ENCODE peak calls at places on chromosome 15, in nine cellular contexts. One of them, this sample, is unnamed. For H3K4me1, the result is how much of the 10 kb centered on the place peaks cover.

GRCh38 chr15:101038327-101039003 is 119.3 kb downstream of the LRRK1 start:
- DNase-seq in H9: peak
- DNase-seq in gastrocnemius medialis: no peak
- DNase-seq in hepatocyte: no peak
- DNase-seq in kidney: no peak
- DNase-seq in psoas muscle: no peak
- DNase-seq in upper lobe of right lung: no peak
- DNase-seq in thyroid gland: no peak
- DNase-seq in PC-9: no peak
- DNase-seq in this sample: no peak

GRCh38 chr15:75684648-75685047 is 28.0 kb downstream of the CSPG4 start:
- DNase-seq in H9: no peak
- DNase-seq in gastrocnemius medialis: no peak
- DNase-seq in hepatocyte: no peak
- DNase-seq in kidney: no peak
- DNase-seq in psoas muscle: no peak
- DNase-seq in upper lobe of right lung: no peak
- DNase-seq in thyroid gland: no peak
- DNase-seq in PC-9: no peak
- DNase-seq in this sample: no peak

GRCh38 chr15:74482661-74483060 is 21.7 kb upstream of the UBL7 start:
- DNase-seq in H9: peak
- DNase-seq in gastrocnemius medialis: no peak
- DNase-seq in hepatocyte: no peak
- DNase-seq in kidney: no peak
- DNase-seq in psoas muscle: no peak
- DNase-seq in upper lobe of right lung: no peak
- DNase-seq in thyroid gland: no peak
- DNase-seq in PC-9: no peak
- DNase-seq in this sample: no peak

GRCh38 chr15:70311821-70312220 is 214.1 kb upstream of the TLE3 start:
- DNase-seq in H9: no peak
- DNase-seq in gastrocnemius medialis: no peak
- DNase-seq in hepatocyte: no peak
- DNase-seq in kidney: no peak
- DNase-seq in psoas muscle: no peak
- DNase-seq in upper lobe of right lung: no peak
- DNase-seq in thyroid gland: no peak
- DNase-seq in PC-9: no peak
- DNase-seq in this sample: no peak

GRCh38 chr15:72313448-72313840 is 6.5 kb downstream of the CELF6 start:
- DNase-seq in H9: peak
- DNase-seq in gastrocnemius medialis: no peak
- DNase-seq in hepatocyte: no peak
- DNase-seq in kidney: no peak
- DNase-seq in psoas muscle: no peak
- DNase-seq in upper lobe of right lung: no peak
- DNase-seq in thyroid gland: no peak
- DNase-seq in PC-9: no peak
- DNase-seq in this sample: no peak

GRCh38 chr15:95975212-95975611 is 355.3 kb upstream of the NR2F2 start:
- DNase-seq in H9: no peak
- DNase-seq in gastrocnemius medialis: no peak
- DNase-seq in hepatocyte: no peak
- DNase-seq in kidney: no peak
- DNase-seq in psoas muscle: no peak
- DNase-seq in upper lobe of right lung: no peak
- DNase-seq in thyroid gland: no peak
- DNase-seq in PC-9: no peak
- DNase-seq in this sample: no peak

GRCh38 chr15:48927181-48927580 is 36.5 kb downstream of the SHC4 start:
- DNase-seq in H9: no peak
- DNase-seq in gastrocnemius medialis: no peak
- DNase-seq in hepatocyte: no peak
- DNase-seq in kidney: no peak
- DNase-seq in psoas muscle: no peak
- DNase-seq in upper lobe of right lung: no peak
- DNase-seq in thyroid gland: no peak
- DNase-seq in PC-9: no peak
- DNase-seq in this sample: no peak

GRCh38 chr15:66415321-66415720 is 28.6 kb downstream of the MAP2K1 start:
- DNase-seq in H9: no peak
- DNase-seq in gastrocnemius medialis: no peak
- DNase-seq in hepatocyte: no peak
- DNase-seq in kidney: no peak
- DNase-seq in psoas muscle: no peak
- DNase-seq in upper lobe of right lung: no peak
- DNase-seq in thyroid gland: no peak
- DNase-seq in PC-9: no peak
- DNase-seq in this sample: no peak

GRCh38 chr15:35445891-35446290 is 100.1 kb downstream of the DPH6 start:
- DNase-seq in H9: no peak
- DNase-seq in gastrocnemius medialis: no peak
- DNase-seq in hepatocyte: no peak
- DNase-seq in kidney: no peak
- DNase-seq in psoas muscle: no peak
- DNase-seq in upper lobe of right lung: no peak
- DNase-seq in thyroid gland: no peak
- DNase-seq in PC-9: no peak
- DNase-seq in this sample: no peak

GRCh38 chr15:96160269-96160668 is 170.2 kb upstream of the NR2F2 start:
- DNase-seq in H9: no peak
- DNase-seq in gastrocnemius medialis: no peak
- DNase-seq in hepatocyte: peak
- DNase-seq in kidney: peak
- DNase-seq in psoas muscle: peak
- DNase-seq in upper lobe of right lung: no peak
- DNase-seq in thyroid gland: peak
- DNase-seq in PC-9: no peak
- DNase-seq in this sample: peak

GRCh38 chr15:69031013-69032001 is 16.8 kb downstream of the NOX5 start:
- DNase-seq in H9: peak
- DNase-seq in gastrocnemius medialis: no peak
- DNase-seq in hepatocyte: peak
- DNase-seq in kidney: peak
- DNase-seq in psoas muscle: peak
- DNase-seq in upper lobe of right lung: peak
- DNase-seq in thyroid gland: peak
- DNase-seq in PC-9: no peak
- DNase-seq in this sample: peak

GRCh38 chr15:29331669-29332068 is 62.0 kb upstream of the NSMCE3 start:
- DNase-seq in H9: no peak
- DNase-seq in gastrocnemius medialis: no peak
- DNase-seq in hepatocyte: no peak
- DNase-seq in kidney: no peak
- DNase-seq in psoas muscle: no peak
- DNase-seq in upper lobe of right lung: no peak
- DNase-seq in thyroid gland: no peak
- DNase-seq in PC-9: no peak
- DNase-seq in this sample: no peak

GRCh38 chr15:73026496-73027054 is 25.7 kb upstream of the NEO1 start:
- DNase-seq in H9: no peak
- DNase-seq in gastrocnemius medialis: no peak
- DNase-seq in hepatocyte: no peak
- DNase-seq in kidney: no peak
- DNase-seq in psoas muscle: no peak
- DNase-seq in upper lobe of right lung: no peak
- DNase-seq in thyroid gland: no peak
- DNase-seq in PC-9: no peak
- DNase-seq in this sample: no peak

GRCh38 chr15:31435256-31435781 is 108.7 kb downstream of the KLF13 start:
- DNase-seq in H9: peak
- DNase-seq in gastrocnemius medialis: peak
- DNase-seq in hepatocyte: peak
- DNase-seq in kidney: peak
- DNase-seq in psoas muscle: peak
- DNase-seq in upper lobe of right lung: peak
- DNase-seq in thyroid gland: peak
- DNase-seq in PC-9: no peak
- DNase-seq in this sample: peak

GRCh38 chr15:86555939-86556725 is 476.5 kb downstream of the AGBL1 start:
- DNase-seq in H9: no peak
- DNase-seq in gastrocnemius medialis: no peak
- DNase-seq in hepatocyte: peak
- DNase-seq in kidney: no peak
- DNase-seq in psoas muscle: no peak
- DNase-seq in upper lobe of right lung: no peak
- DNase-seq in thyroid gland: no peak
- DNase-seq in PC-9: no peak
- DNase-seq in this sample: peak

GRCh38 chr15:93467327-93467726 is 378.3 kb upstream of the RGMA start:
- DNase-seq in H9: no peak
- DNase-seq in gastrocnemius medialis: peak
- DNase-seq in hepatocyte: no peak
- DNase-seq in kidney: no peak
- DNase-seq in psoas muscle: peak
- DNase-seq in upper lobe of right lung: no peak
- DNase-seq in thyroid gland: peak
- DNase-seq in PC-9: no peak
- DNase-seq in this sample: no peak

GRCh38 chr15:74535388-74536084 is 5.5 kb upstream of the ARID3B start:
- DNase-seq in H9: no peak
- DNase-seq in gastrocnemius medialis: no peak
- DNase-seq in hepatocyte: no peak
- DNase-seq in kidney: no peak
- DNase-seq in psoas muscle: no peak
- DNase-seq in upper lobe of right lung: no peak
- DNase-seq in thyroid gland: no peak
- DNase-seq in PC-9: no peak
- DNase-seq in this sample: no peak

GRCh38 chr15:58410353-58410752 is 21.4 kb upstream of the LIPC start:
- DNase-seq in H9: no peak
- DNase-seq in gastrocnemius medialis: no peak
- DNase-seq in hepatocyte: no peak
- DNase-seq in kidney: no peak
- DNase-seq in psoas muscle: no peak
- DNase-seq in upper lobe of right lung: no peak
- DNase-seq in thyroid gland: peak
- DNase-seq in PC-9: no peak
- DNase-seq in this sample: peak

GRCh38 chr15:77415450-77416448 is 4.2 kb downstream of the PEAK1 start:
- DNase-seq in H9: no peak
- DNase-seq in gastrocnemius medialis: peak
- DNase-seq in hepatocyte: no peak
- DNase-seq in kidney: no peak
- DNase-seq in psoas muscle: peak
- DNase-seq in upper lobe of right lung: no peak
- DNase-seq in thyroid gland: peak
- DNase-seq in PC-9: no peak
- DNase-seq in this sample: no peak

GRCh38 chr15:63900306-63900705 is 66.6 kb upstream of the HERC1 start:
- DNase-seq in H9: no peak
- DNase-seq in gastrocnemius medialis: no peak
- DNase-seq in hepatocyte: no peak
- DNase-seq in kidney: no peak
- DNase-seq in psoas muscle: no peak
- DNase-seq in upper lobe of right lung: no peak
- DNase-seq in thyroid gland: no peak
- DNase-seq in PC-9: no peak
- DNase-seq in this sample: no peak
- H3K4me1 ChIP-seq in H9: under half
- H3K4me1 ChIP-seq in gastrocnemius medialis: under half
- H3K4me1 ChIP-seq in hepatocyte: under half
- H3K4me1 ChIP-seq in kidney: under half
- H3K4me1 ChIP-seq in psoas muscle: under half
- H3K4me1 ChIP-seq in upper lobe of right lung: under half
- H3K4me1 ChIP-seq in thyroid gland: under half
- H3K4me1 ChIP-seq in PC-9: under half
- H3K4me1 ChIP-seq in this sample: under half

GRCh38 chr15:99414755-99415731 is 150.7 kb upstream of the MEF2A start:
- DNase-seq in H9: peak
- DNase-seq in gastrocnemius medialis: no peak
- DNase-seq in hepatocyte: no peak
- DNase-seq in kidney: no peak
- DNase-seq in psoas muscle: no peak
- DNase-seq in upper lobe of right lung: peak
- DNase-seq in thyroid gland: no peak
- DNase-seq in PC-9: no peak
- DNase-seq in this sample: no peak
- H3K4me1 ChIP-seq in H9: under half
- H3K4me1 ChIP-seq in gastrocnemius medialis: under half
- H3K4me1 ChIP-seq in hepatocyte: under half
- H3K4me1 ChIP-seq in kidney: under half
- H3K4me1 ChIP-seq in psoas muscle: under half
- H3K4me1 ChIP-seq in upper lobe of right lung: under half
- H3K4me1 ChIP-seq in thyroid gland: under half
- H3K4me1 ChIP-seq in PC-9: under half
- H3K4me1 ChIP-seq in this sample: under half

DNA sequence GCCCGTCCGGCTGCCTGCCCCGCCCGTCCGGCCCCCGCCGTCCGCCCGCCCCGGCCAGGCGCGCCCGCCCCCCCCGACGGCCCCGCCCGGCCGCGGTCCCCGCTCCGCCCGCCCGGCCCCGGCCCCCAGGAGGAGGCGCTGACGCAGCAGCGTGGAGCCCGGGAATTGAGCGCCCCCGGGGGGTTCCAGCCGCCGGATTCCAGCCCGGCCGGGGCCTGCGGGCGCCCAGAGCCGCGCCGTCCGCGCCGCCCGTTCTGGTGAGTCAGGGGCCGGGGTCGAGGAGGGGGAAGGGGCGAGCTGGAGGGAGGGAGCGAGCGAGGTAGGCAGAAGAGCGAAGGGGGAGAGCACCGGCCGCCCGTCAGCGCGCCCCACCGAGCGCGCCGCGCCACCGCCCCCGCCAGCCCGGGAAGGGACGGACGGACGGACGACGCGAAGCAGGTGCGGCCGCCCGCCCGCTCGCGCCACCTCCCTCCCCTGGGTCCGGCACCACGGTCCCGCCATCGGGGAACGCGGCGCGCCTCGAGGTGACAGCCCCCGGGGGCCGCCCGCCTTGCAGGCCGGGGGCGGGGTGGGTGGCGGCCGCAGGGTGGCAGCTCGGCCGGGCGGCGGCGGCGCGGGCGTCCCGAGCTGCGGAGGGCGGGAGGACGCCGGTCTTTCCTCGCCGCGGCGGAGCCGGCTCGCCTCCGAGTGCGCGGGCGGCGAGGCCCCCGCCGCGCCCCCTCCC is 421 bp downstream of the BAHD1 start:
- DNase-seq in H9: no peak
- DNase-seq in gastrocnemius medialis: no peak
- DNase-seq in hepatocyte: peak
- DNase-seq in kidney: peak
- DNase-seq in psoas muscle: no peak
- DNase-seq in upper lobe of right lung: no peak
- DNase-seq in thyroid gland: no peak
- DNase-seq in PC-9: no peak
- DNase-seq in this sample: peak
- H3K4me1 ChIP-seq in H9: under half
- H3K4me1 ChIP-seq in gastrocnemius medialis: under half
- H3K4me1 ChIP-seq in hepatocyte: half or more
- H3K4me1 ChIP-seq in kidney: under half
- H3K4me1 ChIP-seq in psoas muscle: under half
- H3K4me1 ChIP-seq in upper lobe of right lung: half or more
- H3K4me1 ChIP-seq in thyroid gland: under half
- H3K4me1 ChIP-seq in PC-9: under half
- H3K4me1 ChIP-seq in this sample: under half

DNA sequence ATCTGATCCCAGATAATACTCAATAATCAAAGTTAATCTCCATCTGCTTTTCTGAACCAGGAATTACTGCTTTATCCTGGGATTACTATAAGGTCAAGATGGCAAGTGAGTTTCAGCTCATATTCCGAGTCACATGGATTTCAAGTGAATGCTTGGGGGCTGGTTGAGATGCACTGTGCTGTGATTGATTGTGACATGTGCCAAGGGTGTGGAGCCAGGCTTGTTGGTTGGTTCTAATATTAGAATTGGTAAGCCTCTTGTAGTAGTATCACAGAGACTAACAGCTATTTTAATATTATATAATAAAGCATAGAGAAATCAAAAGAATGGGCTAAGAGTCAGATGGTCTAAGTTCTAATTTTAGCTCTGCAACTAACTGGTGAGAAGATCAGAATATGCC is 74.2 kb upstream of the ICE2 start:
- DNase-seq in H9: no peak
- DNase-seq in gastrocnemius medialis: peak
- DNase-seq in hepatocyte: no peak
- DNase-seq in kidney: no peak
- DNase-seq in psoas muscle: no peak
- DNase-seq in upper lobe of right lung: no peak
- DNase-seq in thyroid gland: no peak
- DNase-seq in PC-9: no peak
- DNase-seq in this sample: no peak
- H3K4me1 ChIP-seq in H9: under half
- H3K4me1 ChIP-seq in gastrocnemius medialis: half or more
- H3K4me1 ChIP-seq in hepatocyte: under half
- H3K4me1 ChIP-seq in kidney: under half
- H3K4me1 ChIP-seq in psoas muscle: half or more
- H3K4me1 ChIP-seq in upper lobe of right lung: under half
- H3K4me1 ChIP-seq in thyroid gland: under half
- H3K4me1 ChIP-seq in PC-9: under half
- H3K4me1 ChIP-seq in this sample: under half

This sample was measured in small intestine.